ENCODE peak calls at places on chromosomes 5 and 9, in six cellular contexts. D, Z, T, Y, S and W are unnamed samples.

GRCh38 chr5:65926276-65926761 is at the start of gene ERBIN:
- DNase-seq in D (peak; percentile 89), Z (peak; percentile 86), T (no peak), Y (peak; percentile 53), S (peak; percentile 83), W (peak; percentile 66)

GRCh38 chr5:139878093-139878492 is 82.5 kb downstream of the PSD2 start:
- DNase-seq in D (no peak), Z (no peak), T (no peak), Y (no peak), S (no peak), W (no peak)

GRCh38 chr9:87479801-87480201 is 17.9 kb upstream of the DAPK1 start:
- DNase-seq in D (peak; percentile 64), Z (no peak), T (no peak), Y (peak; percentile 33), S (peak; percentile 50), W (no peak)

GRCh38 chr9:116499986-116500871 is 186.9 kb upstream of the TRIM32 start:
- DNase-seq in D (no peak), Z (peak; percentile 63), T (no peak), Y (no peak), S (no peak), W (no peak)

GRCh38 chr5:173920024-173920753 is 32.0 kb downstream of the CPEB4 start:
- DNase-seq in D (no peak), Z (peak; percentile 13), T (no peak), Y (no peak), S (no peak), W (peak; percentile 30)

GRCh38 chr9:91164724-91165520 is 196.8 kb downstream of the AUH start:
- DNase-seq in D (peak; percentile 79), Z (peak; percentile 99), T (no peak), Y (peak; percentile 95), S (peak; percentile 93), W (peak; percentile 67)

GRCh38 chr9:16033253-16033652 is 480.4 kb downstream of the CCDC171 start:
- DNase-seq in D (no peak), Z (no peak), T (no peak), Y (no peak), S (no peak), W (no peak)

GRCh38 chr9:32401471-32401870 is 17.0 kb downstream of the ACO1 start:
- DNase-seq in D (no peak), Z (no peak), T (no peak), Y (no peak), S (no peak), W (no peak)

GRCh38 chr5:58934629-58935097 is 351.8 kb downstream of the RAB3C start:
- DNase-seq in D (no peak), Z (peak; percentile 22), T (no peak), Y (no peak), S (no peak), W (no peak)

GRCh38 chr5:10289353-10289752 is 18.3 kb downstream of the CMBL start:
- DNase-seq in D (no peak), Z (peak; percentile 45), T (no peak), Y (peak; percentile 29), S (peak; percentile 77), W (peak; percentile 27)

GRCh38 chr9:87533291-87533690 is 35.6 kb downstream of the DAPK1 start:
- DNase-seq in D (no peak), Z (no peak), T (no peak), Y (no peak), S (no peak), W (no peak)

GRCh38 chr9:95284667-95285066 is 32.8 kb downstream of the FANCC start:
- DNase-seq in D (no peak), Z (no peak), T (no peak), Y (no peak), S (no peak), W (no peak)

GRCh38 chr9:95764920-95765319 is 110.6 kb upstream of the ERCC6L2 start:
- DNase-seq in D (no peak), Z (no peak), T (no peak), Y (no peak), S (no peak), W (no peak)

GRCh38 chr5:109719978-109720377 is 30.3 kb downstream of the MAN2A1 start:
- DNase-seq in D (no peak), Z (no peak), T (no peak), Y (no peak), S (no peak), W (no peak)

GRCh38 chr5:133906303-133906702 is 62.1 kb downstream of the C5orf15 start:
- DNase-seq in D (no peak), Z (no peak), T (no peak), Y (no peak), S (no peak), W (peak; percentile 51)

GRCh38 chr5:40400245-40400644 is 279.5 kb upstream of the PTGER4 start:
- DNase-seq in D (no peak), Z (no peak), T (no peak), Y (no peak), S (no peak), W (no peak)

GRCh38 chr5:61052870-61053269 is 107.9 kb downstream of the NDUFAF2 start:
- DNase-seq in D (no peak), Z (peak; percentile 84), T (peak; percentile 91), Y (no peak), S (no peak), W (no peak)

GRCh38 chr9:37913480-37914153 is 9.7 kb upstream of the SLC25A51 start:
- DNase-seq in D (peak; percentile 76), Z (peak; percentile 75), T (peak; percentile 70), Y (peak; percentile 77), S (peak; percentile 86), W (peak; percentile 89)

GRCh38 chr5:33761139-33761538 is 130.7 kb downstream of the ADAMTS12 start:
- DNase-seq in D (no peak), Z (no peak), T (no peak), Y (no peak), S (no peak), W (no peak)

GRCh38 chr5:181243020-181243520 is 636 bp downstream of the RACK1 start:
- DNase-seq in D (no peak), Z (no peak), T (no peak), Y (peak; percentile 23), S (no peak), W (no peak)

GRCh38 chr9:87518702-87519335 is 21.2 kb downstream of the DAPK1 start:
- DNase-seq in D (peak; percentile 62), Z (peak; percentile 75), T (no peak), Y (no peak), S (peak; percentile 74), W (no peak)

GRCh38 chr9:119050281-119050680 is 319.0 kb downstream of the BRINP1 start:
- DNase-seq in D (no peak), Z (no peak), T (no peak), Y (no peak), S (no peak), W (no peak)

GRCh38 chr5:72681781-72682180 is 134.7 kb upstream of the TNPO1 start:
- DNase-seq in D (no peak), Z (no peak), T (no peak), Y (no peak), S (no peak), W (no peak)

GRCh38 chr5:133944263-133945230 is 23.9 kb downstream of the C5orf15 start:
- DNase-seq in D (no peak), Z (peak; percentile 60), T (peak; percentile 17), Y (peak; percentile 65), S (peak; percentile 82), W (peak; percentile 83)

GRCh38 chr9:137798901-137799629 is 78.5 kb upstream of the CACNA1B start:
- DNase-seq in D (no peak), Z (no peak), T (no peak), Y (no peak), S (no peak), W (no peak)

GRCh38 chr9:120443489-120443888 is 136.5 kb downstream of the CDK5RAP2 start:
- DNase-seq in D (no peak), Z (peak; percentile 77), T (no peak), Y (no peak), S (no peak), W (no peak)

GRCh38 chr9:113875917-113876805 is at the start of gene ZNF618:
- DNase-seq in D (peak; percentile 53), Z (peak; percentile 29), T (no peak), Y (peak; percentile 42), S (no peak), W (peak; percentile 58)

GRCh38 chr5:116881921-116882531 is 307.4 kb upstream of the SEMA6A start:
- DNase-seq in D (no peak), Z (no peak), T (no peak), Y (no peak), S (no peak), W (no peak)

GRCh38 chr9:72065076-72065475 is 4.7 kb upstream of the C9orf57 start:
- DNase-seq in D (no peak), Z (peak; percentile 16), T (no peak), Y (no peak), S (no peak), W (no peak)

DNA sequence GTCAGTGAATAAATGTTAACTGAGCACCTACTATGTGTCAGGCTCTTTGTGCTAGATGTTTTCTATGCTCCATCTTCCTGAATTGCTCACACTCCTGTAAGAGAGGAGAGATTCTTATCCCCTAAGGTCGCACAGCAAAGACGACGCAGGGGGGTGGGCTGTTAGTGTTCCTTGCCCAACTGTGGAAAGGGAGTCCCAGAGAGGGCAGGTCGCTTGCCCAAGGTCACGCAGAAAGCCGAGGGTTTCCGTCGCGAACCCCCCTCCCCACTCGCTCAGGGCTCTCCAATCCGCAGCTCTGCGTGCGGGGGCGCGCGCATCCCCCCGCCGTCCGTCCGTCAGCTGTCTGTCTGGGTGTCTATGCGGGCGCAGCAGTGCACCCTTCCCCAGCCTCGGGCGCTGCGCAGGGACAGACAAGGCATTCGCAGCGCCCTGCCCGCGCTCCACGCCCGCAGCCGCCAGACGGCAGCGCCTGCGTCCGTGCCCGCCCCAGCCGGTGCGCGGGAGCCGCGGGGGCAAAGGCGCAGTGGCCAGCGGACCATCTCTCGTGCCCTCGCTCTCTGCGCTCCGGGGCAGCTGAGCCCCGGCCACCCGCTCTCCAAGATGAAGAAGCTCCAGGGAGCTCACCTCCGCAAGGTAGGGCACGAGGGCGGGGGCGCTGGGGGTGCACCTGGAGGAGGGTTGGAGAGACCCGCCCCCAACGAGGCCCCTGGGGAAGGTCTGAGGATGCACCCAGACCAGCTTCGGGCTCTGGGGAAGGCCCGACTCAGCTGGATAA is at the start of gene SLC6A7:
- DNase-seq in D (no peak), Z (no peak), T (no peak), Y (no peak), S (no peak), W (peak; percentile 39)
- H3K4me3 ChIP-seq in D (no peak within 1 kb of the TSS), Z (no peak within 1 kb of the TSS), T (no peak within 1 kb of the TSS), Y (no peak within 1 kb of the TSS), S (no peak within 1 kb of the TSS), W (no peak within 1 kb of the TSS)

GRCh38 chr9:133464638-133465037 is 4.9 kb downstream of the CACFD1 start:
- DNase-seq in D (no peak), Z (no peak), T (no peak), Y (no peak), S (no peak), W (no peak)
- TF ChIP-seq CTCF in D (no peak), Z (no peak), T (no peak), Y (no peak), S (no peak), W (no peak)

GRCh38 chr5:132026516-132027008 is 15.1 kb upstream of the ACSL6 start:
- DNase-seq in D (no peak), Z (no peak), T (no peak), Y (no peak), S (no peak), W (no peak)
- H3K36me3 ChIP-seq in D (no peaks in the 10 kb centered on the region), Z (no peaks in the 10 kb centered on the region), T (no peaks in the 10 kb centered on the region), Y (no peaks in the 10 kb centered on the region), S (no peaks in the 10 kb centered on the region), W (no peaks in the 10 kb centered on the region)

DNA sequence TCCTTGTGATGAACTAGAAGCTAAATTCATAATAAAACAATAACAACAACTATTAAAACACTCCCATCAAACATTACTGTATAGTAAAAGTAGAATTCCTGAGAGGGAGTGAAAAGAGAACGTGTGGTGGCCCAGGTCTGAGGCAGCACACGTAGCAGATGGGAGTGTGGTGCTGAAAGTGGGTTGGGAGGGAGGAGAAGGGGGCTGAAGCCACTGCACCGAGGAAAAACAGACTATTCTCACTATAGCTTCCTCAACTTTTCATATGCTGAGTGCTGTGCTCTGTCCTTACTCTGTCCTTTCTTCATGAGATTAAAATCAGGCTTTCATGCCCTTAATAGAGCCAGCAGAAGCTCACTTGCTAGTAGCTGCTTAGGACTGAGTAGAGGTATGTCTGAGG is 170.9 kb downstream of the PCSK1 start:
- DNase-seq in D (no peak), Z (no peak), T (no peak), Y (no peak), S (no peak), W (no peak)
- H3K4me3 ChIP-seq in D (no peak overlapping the region), Z (no peak overlapping the region), T (no peak overlapping the region), Y (no peak overlapping the region), S (no peak overlapping the region), W (no peak overlapping the region)